ENCODE peak calls at places on chromosome 16, in seven cellular contexts. I is IMR-90, H is mesendoderm, R is neuronal stem cell, Z is mesenchymal stem cell, O is H1, F is trophoblast cell. M is an unnamed sample.
A peak's percentile ranks its signal among the peaks of the same experiment; 100 is the strongest.

GRCh38 chr16:29815032-29815721 is 775 bp upstream of the PAGR1 start:
- DNase-seq in I (no peak), H (peak; percentile 59), R (no peak), Z (peak; percentile 13), O (peak; percentile 61), F (peak; percentile 17), M (no peak)

GRCh38 chr16:50296807-50297206 is 30.5 kb downstream of the ADCY7 start:
- DNase-seq in I (no peak), H (no peak), R (no peak), Z (no peak), O (no peak), F (no peak), M (no peak)

GRCh38 chr16:84194470-84195200 is 3.7 kb downstream of the ADAD2 start:
- DNase-seq in I (no peak), H (no peak), R (no peak), Z (no peak), O (no peak), F (no peak), M (no peak)

GRCh38 chr16:66416136-66416535 is 11.0 kb upstream of the BEAN1 start:
- DNase-seq in I (no peak), H (no peak), R (no peak), Z (no peak), O (no peak), F (peak; percentile 41), M (no peak)

GRCh38 chr16:71767060-71767900 is 41.4 kb downstream of the AP1G1 start:
- DNase-seq in I (no peak), H (no peak), R (no peak), Z (no peak), O (no peak), F (no peak), M (no peak)

GRCh38 chr16:12188674-12189249 is 212.2 kb downstream of the SNX29 start:
- DNase-seq in I (no peak), H (no peak), R (no peak), Z (no peak), O (no peak), F (no peak), M (no peak)

GRCh38 chr16:29114476-29115012 is 129.7 kb downstream of the LAT start:
- DNase-seq in I (no peak), H (peak; percentile 9), R (no peak), Z (no peak), O (no peak), F (peak; percentile 11), M (no peak)

GRCh38 chr16:5509794-5510193 is 412.2 kb upstream of the EEF2KMT start:
- DNase-seq in I (no peak), H (no peak), R (no peak), Z (no peak), O (no peak), F (no peak), M (no peak)

GRCh38 chr16:73301984-73302383 is 254.1 kb upstream of the ZFHX3 start:
- DNase-seq in I (no peak), H (no peak), R (no peak), Z (no peak), O (no peak), F (no peak), M (no peak)

GRCh38 chr16:7227193-7227825 is 105.3 kb upstream of the RBFOX1 start:
- DNase-seq in I (no peak), H (peak; percentile 91), R (peak; percentile 14), Z (no peak), O (peak; percentile 60), F (peak; percentile 52), M (peak; percentile 57)

GRCh38 chr16:15897834-15898254 is 9.4 kb upstream of the CEP20 start:
- DNase-seq in I (peak; percentile 79), H (no peak), R (no peak), Z (peak; percentile 8), O (no peak), F (no peak), M (no peak)

GRCh38 chr16:57916735-57917450 is 54.0 kb downstream of the CNGB1 start:
- DNase-seq in I (peak; percentile 16), H (no peak), R (no peak), Z (no peak), O (no peak), F (no peak), M (no peak)

GRCh38 chr16:79042886-79043285 is 557.7 kb downstream of the MAF start:
- DNase-seq in I (no peak), H (no peak), R (no peak), Z (no peak), O (no peak), F (no peak), M (no peak)

GRCh38 chr16:8260140-8260539 is 330.2 kb downstream of the TMEM114 start:
- DNase-seq in I (no peak), H (no peak), R (no peak), Z (no peak), O (no peak), F (no peak), M (no peak)

GRCh38 chr16:11312718-11313492 is 31.8 kb upstream of the PRM1 start:
- DNase-seq in I (peak; percentile 78), H (peak; percentile 86), R (no peak), Z (peak; percentile 60), O (no peak), F (peak; percentile 90), M (peak; percentile 74)

GRCh38 chr16:10298416-10298815 is 87.4 kb upstream of the ATF7IP2 start:
- DNase-seq in I (no peak), H (no peak), R (no peak), Z (no peak), O (no peak), F (no peak), M (no peak)

GRCh38 chr16:11797957-11798299 is 870 bp upstream of the ZC3H7A start:
- DNase-seq in I (no peak), H (no peak), R (no peak), Z (no peak), O (no peak), F (no peak), M (no peak)

GRCh38 chr16:17467923-17468540 is 2.7 kb downstream of the XYLT1 start:
- DNase-seq in I (peak; percentile 69), H (peak; percentile 85), R (peak; percentile 59), Z (no peak), O (peak; percentile 72), F (peak; percentile 47), M (peak; percentile 78)

GRCh38 chr16:11470676-11471415 is 115.9 kb downstream of the LITAF start:
- DNase-seq in I (peak; percentile 49), H (no peak), R (no peak), Z (no peak), O (no peak), F (no peak), M (no peak)

GRCh38 chr16:73020409-73020884 is 27.5 kb downstream of the ZFHX3 start:
- DNase-seq in I (peak; percentile 92), H (no peak), R (no peak), Z (peak; percentile 78), O (no peak), F (peak; percentile 45), M (no peak)

GRCh38 chr16:30875881-30876791 is 17.7 kb downstream of the BCL7C start:
- DNase-seq in I (peak; percentile 26), H (peak; percentile 73), R (no peak), Z (peak; percentile 1), O (no peak), F (peak; percentile 92), M (no peak)

GRCh38 chr16:6545329-6545728 is 787.3 kb upstream of the RBFOX1 start:
- DNase-seq in I (no peak), H (no peak), R (no peak), Z (no peak), O (no peak), F (no peak), M (no peak)

GRCh38 chr16:29148867-29149272 is 164.0 kb downstream of the LAT start:
- DNase-seq in I (no peak), H (no peak), R (no peak), Z (no peak), O (no peak), F (no peak), M (no peak)

GRCh38 chr16:2790631-2791030 is 3.3 kb upstream of the PRSS33 start:
- DNase-seq in I (no peak), H (no peak), R (no peak), Z (no peak), O (no peak), F (no peak), M (no peak)

GRCh38 chr16:23452572-23453337 is at the start of gene COG7:
- DNase-seq in I (peak; percentile 86), H (peak; percentile 94), R (peak; percentile 82), Z (peak; percentile 93), O (peak; percentile 94), F (peak; percentile 93), M (peak; percentile 90)
- H2BK5ac ChIP-seq in I (peak within 1 kb of the TSS; percentile 97), H (peak within 1 kb of the TSS; percentile 91), R (peak within 1 kb of the TSS; percentile 84), Z (peak within 1 kb of the TSS; percentile 54), O (peak within 1 kb of the TSS; percentile 94), F (peak within 1 kb of the TSS; percentile 85), M (no peak within 1 kb of the TSS)

DNA sequence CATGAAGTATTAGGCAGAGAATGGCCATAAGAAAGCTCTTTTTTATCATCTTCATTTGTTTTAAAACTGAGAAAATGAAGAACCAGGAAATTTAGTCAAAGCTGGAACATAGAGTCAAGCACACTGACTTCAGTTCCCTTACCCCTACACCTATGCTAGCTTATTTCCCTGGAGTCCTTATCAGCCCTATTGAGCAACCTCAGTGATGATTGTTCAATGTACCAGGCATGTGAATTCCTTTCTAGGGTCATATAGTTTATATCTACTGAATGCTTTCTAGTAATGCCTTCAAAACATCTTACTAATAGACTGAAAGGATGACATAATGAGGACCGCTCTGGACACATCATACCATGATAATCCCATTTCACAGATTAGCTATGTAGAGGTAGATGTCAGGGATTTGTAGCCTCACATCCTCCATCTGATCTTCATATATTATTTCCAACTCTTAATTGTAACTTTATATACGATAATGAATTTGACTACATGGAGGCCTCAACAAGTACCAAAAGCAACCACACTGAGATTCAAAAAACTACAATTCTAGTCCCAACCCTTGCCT is 460.4 kb upstream of the DYNLRB2 start:
- DNase-seq in I (no peak), H (no peak), R (no peak), Z (no peak), O (no peak), F (peak; percentile 87), M (no peak)
- H2BK5ac ChIP-seq in I (no peak overlapping the region), H (no peak overlapping the region), R (no peak overlapping the region), Z (no peak overlapping the region), O (no peak overlapping the region), F (no peak overlapping the region), M (no peak overlapping the region)

DNA sequence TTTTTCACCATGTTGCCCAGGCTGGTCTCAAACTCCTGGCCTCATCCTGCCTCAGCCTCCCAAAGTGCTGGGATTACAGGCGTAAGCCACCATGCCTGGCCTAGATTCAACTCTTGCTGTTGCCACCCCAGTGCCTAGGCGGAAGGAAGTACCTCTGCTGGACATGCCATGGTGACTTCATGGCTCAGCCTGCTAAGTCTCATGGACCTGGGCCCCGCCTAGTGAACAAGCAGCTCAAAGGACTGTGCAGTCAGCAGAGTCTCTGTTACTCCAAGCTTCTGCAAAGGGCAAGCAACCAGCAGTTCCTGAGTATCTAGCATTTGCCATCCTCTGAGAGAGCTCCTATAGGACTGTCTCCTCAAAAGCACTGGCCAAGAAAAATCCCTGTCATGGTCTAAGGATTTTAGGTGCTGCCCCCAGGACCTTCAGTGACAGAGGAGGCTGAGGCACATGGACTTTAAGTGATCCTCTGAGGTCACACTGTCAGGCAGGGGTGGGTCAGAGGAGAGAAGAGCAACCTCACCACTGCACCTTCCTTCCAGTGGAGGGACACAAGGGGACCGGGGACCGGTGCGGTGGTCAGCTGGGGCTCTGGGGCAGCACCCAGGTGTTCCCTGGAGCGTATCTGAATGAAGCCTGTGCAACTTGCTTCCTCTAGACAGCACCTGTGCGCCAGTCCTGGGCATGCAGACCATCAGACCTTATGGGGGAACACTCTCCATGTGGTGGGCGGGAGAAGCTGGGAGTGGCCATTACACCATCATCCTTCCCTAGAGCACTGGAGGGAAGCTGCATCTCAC is 71.3 kb downstream of the IL21R start:
- DNase-seq in I (no peak), H (no peak), R (no peak), Z (no peak), O (no peak), F (no peak), M (no peak)
- H2BK5ac ChIP-seq in I (no peak overlapping the region), H (no peak overlapping the region), R (no peak overlapping the region), Z (no peak overlapping the region), O (no peak overlapping the region), F (no peak overlapping the region), M (no peak overlapping the region)

GRCh38 chr16:87470332-87470731 is 22.5 kb downstream of the ZCCHC14 start:
- DNase-seq in I (peak; percentile 17), H (no peak), R (no peak), Z (peak; percentile 85), O (no peak), F (no peak), M (no peak)
- H2BK5ac ChIP-seq in I (no peak overlapping the region), H (no peak overlapping the region), R (no peak overlapping the region), Z (no peak overlapping the region), O (no peak overlapping the region), F (no peak overlapping the region), M (no peak overlapping the region)

M was measured in H9.